ENCODE peak calls at places on chromosomes 16 and 17, in six cellular contexts. One of them, this sample, is unnamed.

GRCh38 chr16:4891097-4891885 is 44.0 kb downstream of the UBN1 start:
- DNase-seq in GM12878: no peak
- DNase-seq in GM12892: no peak
- DNase-seq in K562: no peak
- DNase-seq in HepG2: no peak
- DNase-seq in H1: no peak
- DNase-seq in this sample: no peak

GRCh38 chr16:11367483-11367906 is 22.2 kb downstream of the RMI2 start:
- DNase-seq in GM12892: no peak
- DNase-seq in HepG2: no peak
- DNase-seq in H1: no peak
- DNase-seq in K562: no peak
- DNase-seq in GM12878: no peak
- DNase-seq in this sample: no peak

GRCh38 chr17:3502466-3502865 is 26.7 kb downstream of the ASPA start:
- DNase-seq in GM12892: no peak
- DNase-seq in GM12878: no peak
- DNase-seq in HepG2: no peak
- DNase-seq in K562: no peak
- DNase-seq in H1: no peak
- DNase-seq in this sample: no peak

GRCh38 chr16:48479319-48479718 is 94.1 kb upstream of the SIAH1 start:
- DNase-seq in K562: no peak
- DNase-seq in H1: no peak
- DNase-seq in HepG2: no peak
- DNase-seq in GM12878: no peak
- DNase-seq in GM12892: no peak
- DNase-seq in this sample: no peak

GRCh38 chr17:62966426-62967110 is 533 bp downstream of the TANC2 start:
- DNase-seq in HepG2: no peak
- DNase-seq in GM12878: no peak
- DNase-seq in GM12892: no peak
- DNase-seq in K562: peak
- DNase-seq in H1: peak
- DNase-seq in this sample: no peak

GRCh38 chr16:5041604-5042133 is 7.9 kb upstream of the NAGPA start:
- DNase-seq in HepG2: no peak
- DNase-seq in K562: no peak
- DNase-seq in GM12892: no peak
- DNase-seq in GM12878: peak
- DNase-seq in H1: no peak
- DNase-seq in this sample: no peak

GRCh38 chr17:81561494-81561885 is 9.3 kb upstream of the FAAP100 start:
- DNase-seq in GM12878: no peak
- DNase-seq in H1: no peak
- DNase-seq in GM12892: no peak
- DNase-seq in HepG2: no peak
- DNase-seq in K562: no peak
- DNase-seq in this sample: no peak

GRCh38 chr17:289409-289808 is 63.2 kb downstream of the RPH3AL start:
- DNase-seq in HepG2: no peak
- DNase-seq in H1: no peak
- DNase-seq in GM12878: no peak
- DNase-seq in K562: no peak
- DNase-seq in GM12892: no peak
- DNase-seq in this sample: no peak

GRCh38 chr17:16878084-16878483 is 93.8 kb downstream of the TNFRSF13B start:
- DNase-seq in H1: peak
- DNase-seq in GM12892: no peak
- DNase-seq in HepG2: no peak
- DNase-seq in K562: no peak
- DNase-seq in GM12878: no peak
- DNase-seq in this sample: no peak

GRCh38 chr17:64244165-64244564 is 18.9 kb downstream of the TEX2 start:
- DNase-seq in GM12878: no peak
- DNase-seq in H1: no peak
- DNase-seq in K562: no peak
- DNase-seq in HepG2: no peak
- DNase-seq in GM12892: no peak
- DNase-seq in this sample: no peak

GRCh38 chr17:50841277-50841948 is 6.0 kb downstream of the WFIKKN2 start:
- DNase-seq in GM12892: no peak
- DNase-seq in K562: no peak
- DNase-seq in GM12878: no peak
- DNase-seq in H1: no peak
- DNase-seq in HepG2: no peak
- DNase-seq in this sample: no peak

GRCh38 chr16:58684001-58684353 is 593 bp downstream of the SLC38A7 start:
- DNase-seq in K562: peak
- DNase-seq in GM12892: no peak
- DNase-seq in H1: no peak
- DNase-seq in GM12878: no peak
- DNase-seq in HepG2: no peak
- DNase-seq in this sample: no peak

GRCh38 chr17:47604268-47604927 is 45.3 kb upstream of the KPNB1 start:
- DNase-seq in GM12878: no peak
- DNase-seq in K562: no peak
- DNase-seq in H1: no peak
- DNase-seq in HepG2: no peak
- DNase-seq in GM12892: no peak
- DNase-seq in this sample: no peak

GRCh38 chr17:65730711-65731169 is 169.3 kb upstream of the AXIN2 start:
- DNase-seq in GM12892: no peak
- DNase-seq in K562: no peak
- DNase-seq in HepG2: no peak
- DNase-seq in H1: no peak
- DNase-seq in GM12878: no peak
- DNase-seq in this sample: no peak

GRCh38 chr17:56506349-56506748 is 87.2 kb upstream of the NOG start:
- DNase-seq in GM12892: no peak
- DNase-seq in HepG2: no peak
- DNase-seq in K562: no peak
- DNase-seq in GM12878: no peak
- DNase-seq in H1: no peak
- DNase-seq in this sample: no peak

GRCh38 chr17:56505154-56505756 is 88.2 kb upstream of the NOG start:
- DNase-seq in K562: no peak
- DNase-seq in GM12892: no peak
- DNase-seq in H1: no peak
- DNase-seq in HepG2: peak
- DNase-seq in GM12878: no peak
- DNase-seq in this sample: no peak

GRCh38 chr17:56514264-56514663 is 79.2 kb upstream of the NOG start:
- DNase-seq in H1: no peak
- DNase-seq in GM12878: no peak
- DNase-seq in GM12892: no peak
- DNase-seq in K562: no peak
- DNase-seq in HepG2: no peak
- DNase-seq in this sample: no peak

GRCh38 chr17:56514899-56515298 is 78.6 kb upstream of the NOG start:
- DNase-seq in HepG2: no peak
- DNase-seq in K562: no peak
- DNase-seq in GM12878: no peak
- DNase-seq in GM12892: no peak
- DNase-seq in H1: no peak
- DNase-seq in this sample: no peak

DNA sequence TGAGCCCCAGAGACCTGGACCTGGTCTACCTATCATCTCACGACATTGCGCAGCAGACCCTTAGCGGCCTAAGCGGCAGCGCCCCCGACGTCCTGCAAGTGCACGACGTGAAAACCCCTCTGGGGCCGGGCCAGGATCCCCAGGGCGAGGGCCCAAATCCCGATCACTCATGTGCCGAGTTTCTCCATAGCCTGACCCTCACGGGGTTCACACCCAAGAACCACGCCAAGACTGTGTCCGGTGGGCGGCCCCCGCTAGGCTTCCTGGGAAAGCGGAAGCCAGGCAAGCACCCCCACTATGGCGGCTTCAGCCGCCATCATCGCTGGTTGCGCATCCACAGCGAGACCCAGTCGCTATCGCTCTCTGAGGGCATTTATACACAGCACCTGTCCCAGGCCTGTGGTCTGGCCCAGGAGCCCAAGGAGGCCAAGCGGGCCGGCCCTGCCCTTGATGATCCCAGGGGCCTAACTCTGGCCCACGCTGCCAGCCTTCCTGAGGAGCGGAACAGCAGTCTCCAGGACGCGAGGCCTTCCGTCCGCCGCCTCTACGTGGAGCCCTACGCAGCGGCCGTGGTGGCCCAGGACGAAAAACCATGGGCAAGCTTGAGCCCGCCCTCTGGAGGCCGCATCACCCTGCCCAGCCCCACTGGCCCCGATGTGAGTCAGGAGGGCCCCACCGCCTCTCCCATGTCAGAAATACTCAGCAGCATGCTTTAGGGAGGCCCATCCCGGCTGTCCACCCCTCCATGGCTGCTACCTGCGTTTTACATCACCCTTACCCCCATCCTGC is 82.8 kb upstream of the NOG start:
- DNase-seq in K562: peak
- DNase-seq in H1: no peak
- DNase-seq in HepG2: no peak
- DNase-seq in GM12878: no peak
- DNase-seq in GM12892: no peak
- DNase-seq in this sample: no peak
- TF ChIP-seq TAF1 in K562: no peak
- TF ChIP-seq TAF1 in H1: no peak
- TF ChIP-seq TAF1 in HepG2: no peak
- TF ChIP-seq TAF1 in GM12878: no peak
- TF ChIP-seq TAF1 in GM12892: no peak
- TF ChIP-seq TAF1 in this sample: no peak

GRCh38 chr16:89921699-89922476 is 1.3 kb upstream of the TUBB3 start:
- DNase-seq in HepG2: peak
- DNase-seq in GM12878: no peak
- DNase-seq in H1: peak
- DNase-seq in GM12892: no peak
- DNase-seq in K562: peak
- DNase-seq in this sample: no peak
- TF ChIP-seq POLR2A in HepG2: peak
- TF ChIP-seq POLR2A in GM12878: no peak
- TF ChIP-seq POLR2A in H1: no peak
- TF ChIP-seq POLR2A in GM12892: no peak
- TF ChIP-seq POLR2A in K562: peak
- TF ChIP-seq POLR2A in this sample: no peak

GRCh38 chr17:41912925-41913324 is 5.8 kb downstream of the ACLY start:
- DNase-seq in HepG2: no peak
- DNase-seq in H1: no peak
- DNase-seq in K562: no peak
- DNase-seq in GM12878: no peak
- DNase-seq in GM12892: no peak
- DNase-seq in this sample: no peak

GRCh38 chr17:41907633-41908539 is 10.9 kb downstream of the ACLY start:
- DNase-seq in GM12892: no peak
- DNase-seq in HepG2: peak
- DNase-seq in H1: no peak
- DNase-seq in K562: no peak
- DNase-seq in GM12878: no peak
- DNase-seq in this sample: no peak

GRCh38 chr17:41913798-41914197 is 5.0 kb downstream of the ACLY start:
- DNase-seq in K562: no peak
- DNase-seq in H1: no peak
- DNase-seq in HepG2: no peak
- DNase-seq in GM12892: no peak
- DNase-seq in GM12878: no peak
- DNase-seq in this sample: no peak

GRCh38 chr17:41909088-41909487 is 9.7 kb downstream of the ACLY start:
- DNase-seq in GM12878: no peak
- DNase-seq in GM12892: no peak
- DNase-seq in K562: no peak
- DNase-seq in HepG2: no peak
- DNase-seq in H1: no peak
- DNase-seq in this sample: no peak

GRCh38 chr17:41910701-41911391 is 7.9 kb downstream of the ACLY start:
- DNase-seq in GM12878: no peak
- DNase-seq in H1: no peak
- DNase-seq in GM12892: no peak
- DNase-seq in K562: no peak
- DNase-seq in HepG2: no peak
- DNase-seq in this sample: no peak
- TF ChIP-seq TAF1 in GM12878: no peak
- TF ChIP-seq TAF1 in H1: no peak
- TF ChIP-seq TAF1 in GM12892: no peak
- TF ChIP-seq TAF1 in K562: no peak
- TF ChIP-seq TAF1 in HepG2: no peak
- TF ChIP-seq TAF1 in this sample: no peak

DNA sequence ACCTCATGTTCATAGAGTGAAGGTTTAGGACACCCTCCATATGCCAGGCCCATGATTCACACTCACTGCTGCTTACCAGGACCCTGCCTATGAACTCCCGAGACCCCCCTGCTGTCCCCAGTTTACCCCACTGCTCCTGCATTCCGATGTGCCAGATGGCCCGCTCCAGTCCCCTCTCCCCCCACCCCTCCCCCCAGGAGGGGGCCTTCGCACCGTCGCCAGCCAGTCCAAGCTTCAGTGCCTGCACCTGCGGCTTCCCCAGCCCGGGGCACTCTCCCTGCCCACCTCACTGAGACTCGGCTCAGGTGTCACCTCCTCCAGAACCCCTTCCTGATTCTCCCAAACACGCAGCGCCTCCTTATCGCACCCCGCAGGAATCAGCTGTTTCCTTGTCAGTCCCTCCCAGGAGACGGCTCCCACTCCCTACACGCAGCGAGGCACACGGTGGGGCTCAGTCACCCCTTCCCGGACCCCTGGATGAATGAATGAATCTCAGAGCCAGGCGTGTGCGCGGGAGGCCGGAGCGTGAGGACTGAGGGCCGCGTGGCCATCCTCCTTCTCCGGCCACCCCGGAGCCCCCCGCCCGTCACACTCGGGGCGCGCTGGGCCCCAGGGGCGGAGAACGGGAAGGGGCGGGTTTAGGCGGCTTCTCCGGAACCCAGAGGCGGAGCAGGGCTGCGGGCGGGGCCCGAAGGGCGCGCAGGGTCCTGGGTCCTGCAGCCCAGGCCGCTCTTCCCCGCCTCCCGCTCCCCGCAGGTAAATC is 1.7 kb downstream of the MYO1C start:
- DNase-seq in H1: peak
- DNase-seq in K562: peak
- DNase-seq in HepG2: peak
- DNase-seq in GM12878: no peak
- DNase-seq in GM12892: peak
- DNase-seq in this sample: peak
- TF ChIP-seq POLR2A in H1: no peak
- TF ChIP-seq POLR2A in K562: peak
- TF ChIP-seq POLR2A in HepG2: peak
- TF ChIP-seq POLR2A in GM12878: peak
- TF ChIP-seq POLR2A in GM12892: peak
- TF ChIP-seq POLR2A in this sample: peak

GRCh38 chr16:82995927-82996441 is 369.2 kb downstream of the CDH13 start:
- DNase-seq in K562: no peak
- DNase-seq in H1: no peak
- DNase-seq in GM12878: no peak
- DNase-seq in HepG2: no peak
- DNase-seq in GM12892: no peak
- DNase-seq in this sample: no peak
- TF ChIP-seq TAF1 in K562: no peak
- TF ChIP-seq TAF1 in H1: no peak
- TF ChIP-seq TAF1 in GM12878: no peak
- TF ChIP-seq TAF1 in HepG2: no peak
- TF ChIP-seq TAF1 in GM12892: no peak
- TF ChIP-seq TAF1 in this sample: no peak

This sample was measured in GM12891.